ENCODE peak calls at places on chromosome 13, in ten cellular contexts. T is body of pancreas; L is Karpas-422; H is psoas muscle; N is PC-3; I is CD4-positive, CD25-positive, alpha-beta regulatory T cell; Y is lung; Z is mammary epithelial cell; U is esophagus squamous epithelium; C is left ventricle myocardium inferior. M is an unnamed sample. For H3K4me1, the result is how much of the 10 kb centered on the place peaks cover.

GRCh38 chr13:101343128-101343787 is 73.0 kb downstream of the NALCN start:
- DNase-seq in T (no peak), I (no peak), C (no peak), H (no peak), Z (no peak), U (no peak), Y (no peak), L (no peak), N (no peak), M (no peak)

GRCh38 chr13:23671367-23671766 is 101.2 kb downstream of the TNFRSF19 start:
- DNase-seq in T (no peak), N (no peak), L (no peak), Y (no peak), H (no peak), I (no peak), Z (no peak), U (no peak), C (no peak), M (no peak)

GRCh38 chr13:36432106-36432544 is at the start of gene CCNA1:
- DNase-seq in C (peak), H (peak), T (peak), L (no peak), I (no peak), Y (peak), N (peak), U (no peak), Z (peak), M (no peak)

GRCh38 chr13:90254437-90254836 is 1093.0 kb upstream of the MIR17HG start:
- DNase-seq in L (no peak), H (no peak), Z (no peak), T (no peak), C (no peak), U (no peak), N (no peak), Y (no peak), I (no peak), M (no peak)

GRCh38 chr13:48400820-48401219 is 12.1 kb downstream of the LPAR6 start:
- DNase-seq in N (peak), C (no peak), Y (no peak), T (no peak), I (peak), L (no peak), U (no peak), Z (peak), H (no peak), M (peak)

GRCh38 chr13:50320297-50320862 is 305.1 kb downstream of the KCNRG start:
- DNase-seq in I (no peak), C (no peak), Z (peak), Y (no peak), U (no peak), T (no peak), H (no peak), N (peak), L (no peak), M (peak)

GRCh38 chr13:44837250-44837649 is 152.0 kb downstream of the NUFIP1 start:
- DNase-seq in I (no peak), C (no peak), Y (no peak), Z (no peak), N (peak), H (no peak), L (no peak), T (no peak), U (no peak), M (no peak)

GRCh38 chr13:40485611-40486517 is 180.6 kb downstream of the FOXO1 start:
- DNase-seq in T (no peak), Z (no peak), N (no peak), H (no peak), C (no peak), L (no peak), Y (no peak), U (no peak), I (peak), M (peak)

GRCh38 chr13:45086484-45086883 is 33.8 kb upstream of the GTF2F2 start:
- DNase-seq in C (no peak), N (peak), Y (no peak), H (no peak), U (no peak), Z (peak), L (no peak), I (no peak), T (no peak), M (no peak)

GRCh38 chr13:33169273-33169980 is 116.1 kb downstream of the STARD13 start:
- DNase-seq in T (no peak), U (no peak), H (no peak), I (no peak), L (no peak), C (no peak), N (peak), Y (no peak), Z (peak), M (no peak)

GRCh38 chr13:34372581-34372980 is 554.6 kb downstream of the RFC3 start:
- DNase-seq in Z (peak), I (no peak), C (no peak), L (no peak), T (no peak), H (no peak), Y (no peak), N (peak), U (no peak), M (no peak)

GRCh38 chr13:45511310-45512147 is 46.8 kb downstream of the COG3 start:
- DNase-seq in I (peak), Y (no peak), U (no peak), L (peak), Z (peak), T (peak), N (peak), C (no peak), H (no peak), M (peak)

GRCh38 chr13:101454767-101455166 is 2.3 kb downstream of the ITGBL1 start:
- DNase-seq in Z (peak), U (no peak), C (no peak), H (no peak), L (no peak), I (no peak), N (peak), T (no peak), Y (no peak), M (no peak)

GRCh38 chr13:109146393-109146792 is 517.0 kb downstream of the MYO16 start:
- DNase-seq in C (no peak), U (no peak), Z (no peak), I (no peak), L (no peak), N (no peak), Y (no peak), T (no peak), H (no peak), M (no peak)

GRCh38 chr13:108860418-108860817 is 231.0 kb downstream of the MYO16 start:
- DNase-seq in C (no peak), I (no peak), H (no peak), Y (no peak), N (no peak), Z (no peak), U (no peak), L (no peak), T (no peak), M (no peak)

GRCh38 chr13:46050771-46051170 is 1.8 kb downstream of the ZC3H13 start:
- DNase-seq in Z (no peak), Y (no peak), C (no peak), L (no peak), U (no peak), I (no peak), H (no peak), N (no peak), T (no peak), M (no peak)

GRCh38 chr13:48493851-48494250 is 39.0 kb downstream of the RCBTB2 start:
- DNase-seq in I (no peak), Y (no peak), Z (peak), U (no peak), H (no peak), N (peak), C (no peak), T (no peak), L (peak), M (no peak)

GRCh38 chr13:41833201-41833600 is 127.7 kb downstream of the VWA8 start:
- DNase-seq in C (no peak), I (no peak), Y (no peak), Z (peak), T (no peak), L (no peak), U (no peak), H (no peak), N (peak), M (no peak)

GRCh38 chr13:38042771-38043170 is 173.2 kb upstream of the TRPC4 start:
- DNase-seq in Y (no peak), Z (no peak), H (no peak), U (no peak), N (no peak), T (no peak), L (no peak), C (no peak), I (no peak), M (no peak)

GRCh38 chr13:106291006-106291405 is 244.5 kb downstream of the EFNB2 start:
- DNase-seq in I (no peak), Y (no peak), N (peak), Z (peak), T (no peak), H (no peak), C (no peak), U (no peak), L (no peak), M (no peak)

GRCh38 chr13:44629465-44630183 is 53.5 kb upstream of the TSC22D1 start:
- DNase-seq in T (no peak), L (no peak), U (no peak), H (no peak), Z (no peak), C (no peak), Y (no peak), N (peak), I (no peak), M (no peak)

GRCh38 chr13:42532561-42533335 is 41.2 kb upstream of the TNFSF11 start:
- DNase-seq in I (no peak), Z (no peak), U (no peak), H (no peak), T (no peak), N (peak), L (peak), C (no peak), Y (no peak), M (no peak)

GRCh38 chr13:23752111-23753001 is 136.8 kb downstream of the MIPEP start:
- DNase-seq in Y (no peak), L (peak), I (no peak), U (no peak), Z (no peak), C (no peak), N (peak), H (no peak), T (no peak), M (no peak)

GRCh38 chr13:44396295-44396962 is 22.8 kb downstream of the SERP2 start:
- DNase-seq in N (no peak), Z (no peak), C (no peak), H (no peak), Y (no peak), U (no peak), I (no peak), L (no peak), T (no peak), M (no peak)

GRCh38 chr13:75151081-75151643 is 330.8 kb downstream of the TBC1D4 start:
- DNase-seq in H (no peak), Y (no peak), L (no peak), I (no peak), N (no peak), C (no peak), T (no peak), U (no peak), Z (no peak), M (no peak)

GRCh38 chr13:44425041-44425814 is 51.6 kb downstream of the SERP2 start:
- DNase-seq in Z (no peak), N (no peak), I (no peak), L (no peak), H (no peak), C (no peak), T (no peak), U (no peak), Y (no peak), M (no peak)

GRCh38 chr13:51682691-51683090 is 98.4 kb downstream of the WDFY2 start:
- DNase-seq in L (peak), Z (no peak), Y (no peak), C (no peak), H (no peak), N (no peak), T (no peak), U (no peak), I (no peak), M (no peak)

GRCh38 chr13:53165201-53165600 is 136.6 kb downstream of the OLFM4 start:
- DNase-seq in U (no peak), T (no peak), H (no peak), I (no peak), L (no peak), N (no peak), C (no peak), Z (no peak), Y (no peak), M (no peak)

GRCh38 chr13:30800107-30800506 is 64.8 kb downstream of the ALOX5AP start:
- DNase-seq in H (no peak), T (no peak), N (no peak), Z (no peak), C (no peak), L (no peak), Y (no peak), I (no peak), U (no peak), M (no peak)

GRCh38 chr13:30798776-30799625 is 63.7 kb downstream of the ALOX5AP start:
- DNase-seq in H (no peak), I (no peak), C (no peak), T (no peak), N (no peak), Y (no peak), U (no peak), Z (no peak), L (no peak), M (no peak)

GRCh38 chr13:30796132-30796832 is 60.9 kb downstream of the ALOX5AP start:
- DNase-seq in U (no peak), C (no peak), T (peak), Y (no peak), N (peak), Z (peak), L (no peak), I (no peak), H (no peak), M (peak)

GRCh38 chr13:30797847-30798246 is 62.5 kb downstream of the ALOX5AP start:
- DNase-seq in Z (no peak), C (no peak), N (no peak), I (no peak), H (no peak), L (no peak), Y (no peak), T (no peak), U (no peak), M (no peak)

GRCh38 chr13:30796833-30797601 is 61.7 kb downstream of the ALOX5AP start:
- DNase-seq in L (no peak), Z (peak), H (no peak), U (no peak), T (peak), C (no peak), Y (no peak), I (no peak), N (peak), M (peak)
- H3K4me3 ChIP-seq in L (no peak), Z (peak), H (peak), U (peak), T (no peak), C (peak), Y (no peak), I (no peak), N (peak), M (no peak)

DNA sequence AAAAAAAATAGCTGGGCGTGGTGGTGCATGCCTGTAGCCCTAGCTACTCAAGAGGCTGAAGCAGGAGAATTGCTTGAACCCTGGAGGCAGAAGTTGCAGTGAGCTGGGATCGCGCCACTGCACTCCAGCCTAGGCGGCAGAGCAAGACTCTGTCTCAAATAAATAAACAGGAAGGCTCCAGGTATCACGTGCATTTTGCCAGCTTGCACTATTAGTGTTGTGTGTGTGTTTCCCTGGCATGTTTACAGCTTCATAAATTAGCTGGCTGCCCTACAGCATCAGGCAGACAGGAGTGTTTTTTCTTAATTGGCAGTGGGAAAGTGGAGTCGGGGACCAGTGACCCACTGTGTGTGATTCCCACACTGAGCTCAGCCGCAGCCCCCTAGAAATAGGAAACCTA is 32.6 kb downstream of the SHISA2 start:
- DNase-seq in N (no peak), C (no peak), Y (no peak), T (no peak), U (no peak), L (no peak), H (no peak), I (no peak), Z (no peak), M (no peak)
- H3K4me1 ChIP-seq in N (half or more), C (half or more), Y (under half), T (under half), U (under half), L (under half), H (under half), I (under half), Z (under half), M (under half)

GRCh38 chr13:98300956-98301641 is 124.0 kb upstream of the RNF113B start:
- DNase-seq in C (no peak), L (no peak), H (no peak), U (no peak), I (no peak), Z (peak), T (peak), Y (no peak), N (peak), M (no peak)
- H3K4me3 ChIP-seq in C (no peak), L (no peak), H (no peak), U (no peak), I (no peak), Z (no peak), T (no peak), Y (no peak), N (peak), M (no peak)

GRCh38 chr13:55576389-55576788 is 1564.3 kb upstream of the PRR20A start:
- DNase-seq in Z (no peak), N (no peak), U (no peak), C (no peak), T (no peak), L (no peak), I (no peak), H (no peak), Y (no peak), M (no peak)

GRCh38 chr13:55572408-55572807 is 1568.3 kb upstream of the PRR20A start:
- DNase-seq in N (no peak), C (no peak), H (no peak), L (no peak), Z (no peak), T (no peak), U (no peak), Y (no peak), I (no peak), M (no peak)

GRCh38 chr13:55571237-55571867 is 1569.4 kb upstream of the PRR20A start:
- DNase-seq in I (no peak), C (no peak), T (no peak), Z (no peak), Y (no peak), H (no peak), U (no peak), L (no peak), N (no peak), M (no peak)

GRCh38 chr13:55572862-55573261 is 1567.9 kb upstream of the PRR20A start:
- DNase-seq in Z (no peak), C (no peak), T (no peak), L (no peak), Y (no peak), H (no peak), I (no peak), U (no peak), N (no peak), M (no peak)

GRCh38 chr13:55573565-55573964 is 1567.2 kb upstream of the PRR20A start:
- DNase-seq in L (no peak), N (no peak), H (no peak), U (no peak), Y (no peak), Z (no peak), T (no peak), C (no peak), I (no peak), M (no peak)
- H3K4me1 ChIP-seq in L (under half), N (under half), H (under half), U (under half), Y (under half), Z (under half), T (under half), C (under half), I (under half), M (under half)

GRCh38 chr13:114002771-114003321 is 29.0 kb upstream of the C13orf46 start:
- DNase-seq in N (no peak), Z (no peak), C (peak), H (peak), L (no peak), Y (no peak), I (no peak), T (no peak), U (no peak), M (no peak)

GRCh38 chr13:114002009-114002544 is 28.2 kb upstream of the C13orf46 start:
- DNase-seq in U (no peak), I (no peak), Y (no peak), C (no peak), N (no peak), T (no peak), H (peak), Z (no peak), L (no peak), M (peak)

GRCh38 chr13:114007566-114007965 is 33.7 kb upstream of the C13orf46 start:
- DNase-seq in H (peak), U (no peak), I (no peak), Z (no peak), N (no peak), T (no peak), L (no peak), C (peak), Y (no peak), M (no peak)

GRCh38 chr13:114005206-114005720 is 31.4 kb upstream of the C13orf46 start:
- DNase-seq in Y (no peak), C (peak), L (no peak), T (no peak), U (no peak), H (peak), N (no peak), I (no peak), Z (no peak), M (no peak)

DNA sequence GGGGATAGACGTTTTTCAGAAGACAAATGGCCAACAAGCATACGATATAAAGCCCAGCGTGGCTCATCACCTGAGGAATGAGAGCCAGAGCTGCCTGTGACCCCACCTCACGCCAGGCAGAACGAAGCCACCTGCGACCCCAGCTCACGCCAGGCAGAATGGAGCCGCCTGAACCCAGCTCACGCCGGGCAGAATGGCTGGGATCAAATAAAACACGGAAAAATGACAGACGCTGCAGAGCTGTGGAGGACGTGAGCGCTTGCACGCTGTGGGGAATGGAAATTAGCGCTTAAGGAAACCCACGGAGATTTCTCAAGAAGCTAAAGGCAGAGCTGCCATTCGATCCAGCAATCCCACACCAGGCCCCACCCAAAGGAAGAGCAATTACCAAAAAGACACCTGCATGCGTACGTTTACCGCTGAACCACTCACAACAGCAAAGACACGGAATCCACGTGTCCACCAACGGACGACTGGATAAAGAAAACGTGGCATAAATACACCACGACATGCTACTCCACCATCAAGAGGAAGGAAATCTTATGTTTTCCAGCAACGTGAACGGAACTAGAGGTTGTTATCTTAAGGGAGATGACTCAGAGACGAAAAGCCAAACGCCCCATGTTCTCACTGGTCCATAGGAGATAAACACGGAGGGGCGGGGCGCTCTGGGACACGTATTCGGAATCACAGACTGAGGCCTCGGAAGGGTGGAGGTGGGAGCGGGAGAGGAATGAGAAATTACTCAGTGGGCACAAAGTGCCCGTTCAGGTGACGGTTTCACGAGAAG is 30.7 kb upstream of the C13orf46 start:
- DNase-seq in C (peak), I (no peak), H (peak), Y (no peak), L (no peak), U (no peak), N (no peak), Z (no peak), T (no peak), M (peak)
- H3K4me3 ChIP-seq in C (no peak), I (no peak), H (no peak), Y (no peak), L (no peak), U (no peak), N (no peak), Z (no peak), T (no peak), M (no peak)

DNA sequence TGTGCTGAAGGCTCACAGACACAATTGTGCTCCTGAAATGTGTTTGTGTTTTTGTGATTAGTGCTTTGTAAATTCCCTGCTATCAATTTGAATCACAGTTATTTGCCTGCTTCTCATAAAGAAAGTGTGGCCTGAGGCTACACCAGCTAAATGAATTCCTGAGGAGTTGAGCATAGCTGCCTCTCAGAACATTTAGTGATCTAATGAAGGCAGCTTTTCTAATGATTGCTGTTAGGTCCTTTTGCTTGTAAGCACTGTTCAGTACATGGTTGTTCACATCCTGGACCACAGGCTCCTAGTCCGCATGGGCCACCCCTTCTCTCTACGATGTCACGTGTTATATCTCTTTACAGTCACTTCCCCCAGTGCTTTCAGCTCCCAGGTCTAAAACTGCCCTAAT is 238.2 kb downstream of the B3GLCT start:
- DNase-seq in T (no peak), Y (no peak), N (no peak), H (no peak), C (no peak), L (no peak), I (no peak), U (no peak), Z (peak), M (no peak)
- H3K4me1 ChIP-seq in T (under half), Y (under half), N (under half), H (under half), C (under half), L (under half), I (under half), U (under half), Z (under half), M (under half)

GRCh38 chr13:96993660-96994029 is 631 bp downstream of the OXGR1 start:
- DNase-seq in Y (no peak), I (no peak), N (no peak), T (no peak), L (no peak), C (no peak), U (no peak), Z (no peak), H (no peak), M (no peak)
- H3K4me3 ChIP-seq in Y (no peak), I (no peak), N (no peak), T (no peak), L (no peak), C (peak), U (peak), Z (peak), H (peak), M (no peak)

GRCh38 chr13:110462091-110462490 is 99.4 kb downstream of the RAB20 start:
- DNase-seq in C (no peak), N (no peak), H (peak), U (no peak), Y (no peak), Z (no peak), L (no peak), T (no peak), I (no peak), M (no peak)
- H3K4me1 ChIP-seq in C (under half), N (under half), H (under half), U (under half), Y (under half), Z (under half), L (under half), T (under half), I (under half), M (under half)